ENCODE peak calls at places on chromosomes 2 and 18, in six cellular contexts. U, J, I, R, O and K are unnamed samples.

GRCh38 chr2:117714110-117714509 is 100.4 kb upstream of the DDX18 start:
- DNase-seq in I (no peak), J (no peak), O (no peak), U (no peak), R (no peak), K (no peak)

GRCh38 chr18:58454406-58455061 is 174.4 kb downstream of the ALPK2 start:
- DNase-seq in I (no peak), J (no peak), U (no peak), O (no peak), R (no peak), K (peak)

GRCh38 chr2:110713508-110714362 is 18.6 kb upstream of the ACOXL start:
- DNase-seq in J (no peak), R (no peak), I (no peak), U (peak), O (no peak), K (peak)

GRCh38 chr2:215612770-215613169 is 176.9 kb upstream of the FN1 start:
- DNase-seq in J (no peak), U (no peak), O (peak), I (no peak), R (no peak), K (peak)

GRCh38 chr18:75343389-75343788 is 84.1 kb downstream of the SMIM21 start:
- DNase-seq in J (peak), I (no peak), U (no peak), O (no peak), R (no peak), K (no peak)

GRCh38 chr2:98598781-98599428 is 9.4 kb downstream of the COA5 start:
- DNase-seq in O (peak), J (no peak), I (no peak), R (no peak), U (no peak), K (peak)

GRCh38 chr18:53266850-53267249 is 926.9 kb downstream of the DCC start:
- DNase-seq in R (no peak), O (no peak), U (no peak), J (no peak), I (no peak), K (no peak)

GRCh38 chr2:28673338-28673737 is 78.3 kb upstream of the PPP1CB start:
- DNase-seq in R (no peak), O (no peak), I (no peak), U (no peak), J (no peak), K (no peak)

GRCh38 chr18:77071711-77072292 is 60.8 kb downstream of the MBP start:
- DNase-seq in R (no peak), U (no peak), O (peak), I (peak), J (no peak), K (peak)

GRCh38 chr2:153872311-153873061 is 764 bp downstream of the GALNT13 start:
- DNase-seq in U (no peak), O (no peak), R (peak), J (peak), I (no peak), K (no peak)

GRCh38 chr2:36468463-36469266 is 113.1 kb downstream of the CRIM1 start:
- DNase-seq in O (peak), J (no peak), I (no peak), U (no peak), R (no peak), K (peak)

GRCh38 chr2:241390301-241391206 is 34.5 kb downstream of the FARP2 start:
- DNase-seq in I (no peak), J (no peak), U (no peak), O (no peak), R (no peak), K (peak)

GRCh38 chr2:127048969-127049897 is 57.7 kb downstream of the BIN1 start:
- DNase-seq in O (no peak), I (peak), U (no peak), J (no peak), R (peak), K (no peak)

GRCh38 chr2:21415234-21415633 is 291.5 kb downstream of the TDRD15 start:
- DNase-seq in R (no peak), U (peak), I (no peak), O (no peak), J (peak), K (no peak)

GRCh38 chr2:200300650-200301314 is 5.7 kb upstream of the SPATS2L start:
- DNase-seq in O (peak), U (no peak), I (no peak), R (no peak), J (no peak), K (peak)

GRCh38 chr2:157785200-157785599 is 90.9 kb downstream of the ACVR1 start:
- DNase-seq in R (no peak), I (no peak), U (no peak), O (peak), J (peak), K (peak)

GRCh38 chr2:48479923-48480322 is 50.0 kb upstream of the STON1 start:
- DNase-seq in I (no peak), R (no peak), J (no peak), U (no peak), O (no peak), K (no peak)

GRCh38 chr18:59900222-59901128 is 679 bp downstream of the PMAIP1 start:
- DNase-seq in R (peak), J (peak), I (peak), O (peak), U (no peak), K (peak)

GRCh38 chr2:206670531-206671319 is 28.4 kb downstream of the FAM237A start:
- DNase-seq in O (no peak), I (no peak), R (no peak), U (peak), J (no peak), K (peak)

GRCh38 chr2:134736167-134736885 is 17.5 kb upstream of the TMEM163 start:
- DNase-seq in R (no peak), O (peak), J (peak), I (no peak), U (no peak), K (peak)

GRCh38 chr2:217976301-217976700 is 26.5 kb downstream of the TNS1 start:
- DNase-seq in R (no peak), I (no peak), U (no peak), J (no peak), O (no peak), K (no peak)

GRCh38 chr2:3585239-3586109 is 9.4 kb upstream of the COLEC11 start:
- DNase-seq in J (no peak), R (no peak), O (peak), I (peak), U (peak), K (no peak)

GRCh38 chr2:187514930-187515329 is 39.3 kb downstream of the TFPI start:
- DNase-seq in I (no peak), O (no peak), R (no peak), J (no peak), U (no peak), K (no peak)

GRCh38 chr2:204021290-204022081 is 84.9 kb downstream of the ICOS start:
- DNase-seq in J (no peak), O (no peak), I (no peak), R (no peak), U (no peak), K (no peak)

GRCh38 chr18:73756256-73757091 is 391.2 kb downstream of the FBXO15 start:
- DNase-seq in O (no peak), R (no peak), I (no peak), J (no peak), U (no peak), K (peak)

GRCh38 chr2:30417253-30417652 is 29.8 kb upstream of the LCLAT1 start:
- DNase-seq in R (no peak), O (peak), I (peak), U (no peak), J (peak), K (peak)

GRCh38 chr2:30230479-30230854 is 867 bp upstream of the LBH start:
- DNase-seq in O (peak), I (peak), U (no peak), J (peak), R (no peak), K (no peak)

GRCh38 chr2:43777306-43777926 is 3.6 kb downstream of the DYNC2LI1 start:
- DNase-seq in U (no peak), J (no peak), O (no peak), R (no peak), I (no peak), K (no peak)

GRCh38 chr18:55406374-55407045 is 181.5 kb downstream of the TCF4 start:
- DNase-seq in U (no peak), O (no peak), J (no peak), I (no peak), R (no peak), K (no peak)

GRCh38 chr18:11689031-11689971 is at the start of gene GNAL:
- DNase-seq in U (peak), R (peak), I (peak), J (peak), O (peak), K (peak)
- TF ChIP-seq CTCF in U (no peak), R (no peak), I (no peak), J (no peak), O (no peak), K (no peak)

GRCh38 chr2:85665264-85665937 is 2.6 kb downstream of the SFTPB start:
- DNase-seq in O (no peak), I (no peak), R (no peak), J (no peak), U (no peak), K (no peak)

GRCh38 chr2:85666937-85667336 is 1.1 kb downstream of the SFTPB start:
- DNase-seq in J (no peak), U (no peak), R (no peak), O (no peak), I (no peak), K (no peak)

GRCh38 chr2:85666016-85666415 is 2.0 kb downstream of the SFTPB start:
- DNase-seq in I (no peak), R (no peak), J (no peak), U (no peak), O (no peak), K (no peak)

GRCh38 chr2:85667561-85668008 is 414 bp downstream of the SFTPB start:
- DNase-seq in I (no peak), R (no peak), J (no peak), O (no peak), U (no peak), K (no peak)

GRCh38 chr2:85666435-85666924 is 1.5 kb downstream of the SFTPB start:
- DNase-seq in R (peak), I (no peak), O (no peak), J (no peak), U (no peak), K (no peak)
- H3K4me3 ChIP-seq in R (peak), I (no peak), O (no peak), J (no peak), U (no peak), K (no peak)

DNA sequence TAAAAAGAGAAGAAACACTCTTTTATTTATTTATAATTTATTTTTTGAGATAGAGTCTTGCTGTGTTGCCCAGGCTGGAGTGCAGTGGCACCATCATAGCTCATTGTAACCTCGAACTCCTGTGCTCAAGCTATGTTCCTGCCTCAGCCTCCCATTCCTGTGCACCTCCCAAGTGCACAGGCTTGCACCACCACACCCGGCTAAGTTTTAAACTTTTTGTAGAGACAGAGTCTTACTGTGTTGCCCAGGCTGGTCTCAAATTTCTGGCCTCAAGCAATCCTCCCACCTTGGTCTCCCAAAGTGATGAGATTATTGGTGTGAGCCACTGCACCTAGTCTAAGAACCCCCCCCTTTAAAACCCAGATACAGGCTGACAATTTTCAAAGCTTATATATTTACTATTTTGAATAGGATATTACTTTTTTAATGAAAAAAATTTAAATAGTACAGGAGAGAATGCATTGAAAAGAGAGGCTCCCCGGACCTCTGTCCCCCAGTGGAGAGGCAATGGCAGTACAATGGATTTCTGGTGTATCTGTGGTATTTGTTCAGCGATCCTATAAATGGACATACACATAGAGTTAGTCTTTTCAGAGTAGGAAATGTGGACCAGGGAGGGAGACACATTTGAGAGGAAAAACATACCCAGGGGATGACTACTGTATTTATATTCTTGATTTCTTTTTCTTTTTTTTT is 48.1 kb upstream of the CNOT11 start:
- DNase-seq in R (no peak), I (no peak), U (peak), O (peak), J (no peak), K (no peak)
- TF ChIP-seq CTCF in R (no peak), I (no peak), U (peak), O (peak), J (no peak), K (no peak)

DNA sequence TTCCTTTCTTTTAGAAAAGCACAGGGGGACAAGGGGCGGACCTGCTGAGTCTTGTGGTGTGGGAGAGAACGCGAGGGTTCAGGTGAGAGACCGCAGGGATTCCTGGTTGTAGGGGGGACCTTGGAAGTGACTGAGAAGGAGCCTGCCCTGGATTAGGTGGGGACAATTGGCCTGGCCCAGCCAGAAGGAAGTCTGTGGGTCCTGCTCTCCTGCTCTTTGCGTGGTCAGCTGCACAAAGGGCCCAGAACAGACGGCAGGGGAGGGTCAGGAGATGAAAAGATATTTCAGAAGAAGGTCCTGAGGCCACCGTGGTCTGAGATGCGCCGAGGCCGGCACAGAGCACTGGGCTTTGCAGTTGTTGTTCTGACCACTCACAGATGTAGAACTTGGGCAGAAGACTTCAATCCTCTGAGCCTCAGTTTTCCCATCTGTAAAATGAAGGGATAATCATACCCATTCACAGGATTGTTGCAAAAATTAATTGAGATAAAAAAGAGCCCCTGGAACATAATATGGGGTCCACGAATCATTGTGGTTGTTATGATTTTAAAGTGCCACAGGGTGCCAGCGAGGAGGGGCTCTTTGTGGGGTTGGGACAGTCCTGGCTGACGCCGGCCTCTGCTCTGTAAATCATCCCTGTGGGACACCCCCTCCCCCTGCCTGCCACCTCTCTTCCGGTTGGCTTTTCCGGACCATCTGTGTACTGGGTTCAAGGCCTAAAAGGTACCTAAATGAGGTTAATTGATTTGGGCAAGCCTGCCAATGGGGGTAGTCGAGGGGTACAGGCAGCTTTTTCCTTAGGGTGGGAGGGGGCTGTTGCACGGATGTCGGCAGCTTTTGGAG is 1.8 kb downstream of the LPIN1 start:
- DNase-seq in U (no peak), J (no peak), R (no peak), I (no peak), O (no peak), K (no peak)
- H3K4me3 ChIP-seq in U (peak), J (peak), R (peak), I (peak), O (peak), K (peak)

GRCh38 chr2:202633470-202633869 is 1.3 kb upstream of the FAM117B start:
- DNase-seq in U (no peak), I (no peak), J (no peak), R (no peak), O (no peak), K (no peak)

GRCh38 chr2:202635441-202636296 is 900 bp downstream of the FAM117B start:
- DNase-seq in I (peak), J (peak), U (peak), R (peak), O (peak), K (peak)

GRCh38 chr2:202638710-202639109 is 3.9 kb downstream of the FAM117B start:
- DNase-seq in O (no peak), J (no peak), I (no peak), U (no peak), R (no peak), K (no peak)

GRCh38 chr2:202632682-202633081 is 2.1 kb upstream of the FAM117B start:
- DNase-seq in I (peak), R (no peak), J (no peak), U (no peak), O (peak), K (no peak)

DNA sequence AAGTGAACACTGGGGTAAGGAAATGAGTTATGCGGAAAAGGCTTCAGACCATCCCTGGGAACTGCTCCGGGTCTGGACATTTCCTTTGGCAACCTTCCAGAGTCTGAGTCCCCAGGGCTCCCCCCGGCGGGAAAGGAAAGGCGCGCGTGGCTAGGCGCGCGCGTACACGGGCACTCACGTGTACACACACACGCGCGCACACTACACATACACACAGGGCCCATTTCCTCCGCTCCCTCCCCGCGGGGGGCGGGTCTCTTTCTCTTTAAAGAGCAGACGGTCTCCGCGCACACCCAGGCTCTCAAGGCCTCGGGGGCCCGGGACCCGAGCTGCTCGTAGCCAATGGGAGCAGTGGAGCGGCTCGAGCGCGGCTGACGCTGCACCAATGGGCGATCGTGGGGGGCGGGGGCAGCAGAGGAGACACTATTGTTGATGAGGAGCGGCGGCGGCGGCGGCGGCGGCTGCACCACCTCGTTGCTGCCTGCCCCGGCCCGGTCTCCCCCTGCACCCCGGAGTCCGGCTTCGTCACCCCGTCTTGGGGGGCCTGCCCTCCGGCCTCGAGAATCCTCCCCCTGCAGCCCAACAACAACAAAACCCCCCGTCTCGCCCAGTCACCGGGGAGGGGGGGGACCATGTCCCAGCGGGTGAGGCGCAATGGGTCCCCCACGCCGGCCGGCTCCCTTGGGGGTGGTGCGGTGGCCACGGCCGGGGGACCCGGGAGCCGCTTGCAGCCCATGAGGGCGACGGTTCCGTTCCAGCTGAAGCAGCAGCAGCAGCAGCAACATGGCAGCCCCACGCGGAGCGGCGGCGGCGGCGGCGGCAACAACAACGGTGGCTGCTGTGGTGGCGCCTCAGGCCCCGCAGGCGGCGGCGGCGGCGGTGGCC is at the start of gene FAM117B:
- DNase-seq in U (peak), R (peak), O (peak), I (peak), J (peak), K (peak)
- TF ChIP-seq CTCF in U (peak), R (peak), O (no peak), I (no peak), J (no peak), K (no peak)

DNA sequence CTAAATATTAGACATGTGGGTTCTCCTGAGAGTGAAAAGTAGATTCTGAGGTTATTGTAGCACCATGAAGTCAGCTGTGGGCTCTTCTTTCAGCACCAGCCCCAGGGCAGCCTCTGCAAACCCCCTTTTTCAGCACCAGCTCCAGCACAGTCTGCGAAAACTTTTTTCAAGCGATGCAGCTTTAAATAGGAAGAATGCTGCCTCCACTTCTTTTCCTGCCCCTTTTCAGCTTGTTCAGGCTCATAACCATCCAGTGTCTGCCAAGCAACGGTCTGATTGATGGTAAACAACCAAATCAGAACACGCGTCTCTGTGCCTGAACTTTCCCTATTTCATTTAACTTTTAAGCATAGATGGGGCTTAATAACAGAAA is at the start of gene COL5A2:
- DNase-seq in R (no peak), U (no peak), O (peak), I (peak), J (peak), K (peak)
- H3K4me3 ChIP-seq in R (peak), U (no peak), O (peak), I (peak), J (peak), K (peak)

GRCh38 chr2:237694423-237695194 is 67.2 kb downstream of the LRRFIP1 start:
- DNase-seq in I (no peak), R (peak), O (no peak), U (no peak), J (no peak), K (no peak)
- TF ChIP-seq CTCF in I (no peak), R (no peak), O (no peak), U (no peak), J (no peak), K (no peak)

GRCh38 chr18:500230-500555 is 308 bp downstream of the COLEC12 start:
- DNase-seq in J (peak), R (no peak), I (no peak), O (peak), U (no peak), K (no peak)
- H3K4me3 ChIP-seq in J (peak), R (peak), I (peak), O (peak), U (peak), K (no peak)